ENCODE peak calls at places on chromosomes 6 and 20, in six cellular contexts. P, O, Z, Y, M and S are unnamed samples. For H3K4me1, the result is how much of the 10 kb centered on the place peaks cover.

GRCh38 chr6:107292570-107293285 is 166.6 kb downstream of the PDSS2 start:
- DNase-seq in P (no peak), O (no peak), Z (no peak), Y (no peak), M (no peak), S (no peak)

GRCh38 chr20:4810446-4811019 is 88.8 kb downstream of the PRND start:
- DNase-seq in P (no peak), O (no peak), Z (no peak), Y (no peak), M (no peak), S (no peak)

GRCh38 chr20:47506850-47507249 is 5.2 kb downstream of the NCOA3 start:
- DNase-seq in P (no peak), O (no peak), Z (no peak), Y (no peak), M (no peak), S (no peak)

GRCh38 chr20:61816606-61817005 is 249.1 kb downstream of the TAF4 start:
- DNase-seq in P (no peak), O (no peak), Z (no peak), Y (no peak), M (no peak), S (no peak)

GRCh38 chr6:150478651-150479498 is 110.1 kb downstream of the IYD start:
- DNase-seq in P (no peak), O (no peak), Z (no peak), Y (no peak), M (no peak), S (no peak)

GRCh38 chr6:20211941-20212391 is 303 bp downstream of the MBOAT1 start:
- DNase-seq in P (no peak), O (no peak), Z (peak), Y (peak), M (peak), S (peak)

GRCh38 chr6:2935566-2936291 is 32.6 kb upstream of the SERPINB9 start:
- DNase-seq in P (no peak), O (no peak), Z (peak), Y (peak), M (no peak), S (peak)

GRCh38 chr6:112338310-112338709 is 8.8 kb upstream of the RFPL4B start:
- DNase-seq in P (no peak), O (no peak), Z (no peak), Y (no peak), M (no peak), S (no peak)

GRCh38 chr6:117266267-117266797 is 974 bp downstream of the VGLL2 start:
- DNase-seq in P (no peak), O (no peak), Z (no peak), Y (no peak), M (no peak), S (no peak)

GRCh38 chr6:156087487-156087886 is 631.8 kb upstream of the NOX3 start:
- DNase-seq in P (no peak), O (no peak), Z (no peak), Y (no peak), M (no peak), S (no peak)

GRCh38 chr20:63940472-63941266 is 15.5 kb downstream of the UCKL1 start:
- DNase-seq in P (no peak), O (no peak), Z (no peak), Y (no peak), M (no peak), S (no peak)

GRCh38 chr20:6566821-6567220 is 200.7 kb upstream of the BMP2 start:
- DNase-seq in P (peak), O (peak), Z (no peak), Y (no peak), M (no peak), S (no peak)
- TF ChIP-seq CTCF in P (no peak), O (no peak), Z (no peak), Y (no peak), M (no peak), S (no peak)

GRCh38 chr20:48686238-48687096 is 141.3 kb downstream of the PREX1 start:
- DNase-seq in P (peak), O (no peak), Z (no peak), Y (peak), M (peak), S (no peak)

GRCh38 chr20:48683467-48684175 is 144.2 kb downstream of the PREX1 start:
- DNase-seq in P (no peak), O (no peak), Z (no peak), Y (no peak), M (no peak), S (no peak)

GRCh38 chr20:48687097-48687800 is 140.6 kb downstream of the PREX1 start:
- DNase-seq in P (no peak), O (no peak), Z (no peak), Y (no peak), M (no peak), S (no peak)

GRCh38 chr20:48684501-48685041 is 143.2 kb downstream of the PREX1 start:
- DNase-seq in P (no peak), O (no peak), Z (no peak), Y (peak), M (peak), S (no peak)

DNA sequence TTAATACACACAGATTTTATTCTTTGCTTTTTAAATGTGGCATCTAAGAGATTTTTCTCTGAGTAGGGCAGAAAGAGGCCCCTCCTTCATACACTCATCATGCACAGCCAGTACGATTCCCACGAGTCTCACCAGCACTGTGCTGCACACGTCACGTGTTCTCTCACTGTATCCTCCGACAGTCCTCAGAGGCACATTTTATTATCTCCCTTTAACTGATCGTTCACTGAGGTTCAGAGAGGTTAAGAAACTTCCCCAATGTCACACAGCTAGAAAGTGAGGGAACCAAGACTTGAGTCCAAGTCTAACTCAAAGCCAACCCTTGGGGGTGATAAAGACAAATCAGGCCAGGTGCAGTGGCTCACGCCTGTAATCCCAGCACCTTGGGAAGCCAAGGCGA is 142.5 kb downstream of the PREX1 start:
- DNase-seq in P (no peak), O (no peak), Z (no peak), Y (no peak), M (no peak), S (no peak)
- H3K4me1 ChIP-seq in P (under half), O (under half), Z (under half), Y (under half), M (under half), S (under half)

DNA sequence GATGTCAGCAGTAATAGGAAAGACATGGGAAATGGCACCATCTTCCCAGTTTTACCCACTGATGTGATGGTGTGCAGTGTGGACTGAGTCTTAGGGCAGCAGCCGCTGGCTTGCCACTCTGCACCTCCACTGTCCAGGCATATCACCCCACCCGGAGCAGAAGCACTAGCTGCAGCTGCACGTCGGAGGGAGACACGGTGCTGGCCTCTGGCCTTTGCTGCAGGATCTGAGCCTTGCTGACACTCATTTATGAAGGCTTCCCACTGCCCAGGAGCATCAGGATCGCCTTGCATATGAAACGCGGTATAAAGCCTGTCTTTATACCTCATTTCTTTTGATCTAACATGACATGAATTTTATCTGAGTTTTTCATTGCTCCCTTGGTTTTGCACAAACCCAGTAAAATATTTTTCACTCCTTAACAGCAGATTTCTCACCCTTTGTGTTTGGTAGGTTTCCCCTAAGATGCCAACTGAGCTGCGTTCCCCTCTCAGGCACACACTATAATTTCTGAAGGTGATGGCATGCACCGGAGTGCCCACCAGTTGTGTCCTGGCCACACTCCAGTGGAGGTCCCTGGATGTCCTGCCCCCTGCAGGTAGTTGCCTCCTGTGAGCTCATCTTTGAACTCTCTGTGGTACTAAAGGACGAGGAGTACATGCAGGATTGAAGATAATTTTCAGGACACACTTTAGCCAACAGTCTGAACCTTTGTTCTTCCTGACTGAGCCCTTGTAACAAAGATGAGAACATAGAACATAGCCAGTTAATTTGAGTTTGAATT is 8.9 kb upstream of the EXOC2 start:
- DNase-seq in P (no peak), O (no peak), Z (no peak), Y (no peak), M (no peak), S (no peak)
- TF ChIP-seq CTCF in P (peak), O (no peak), Z (peak), Y (no peak), M (no peak), S (peak)

GRCh38 chr20:57398901-57399535 is 7.8 kb downstream of the RBM38 start:
- DNase-seq in P (no peak), O (no peak), Z (no peak), Y (no peak), M (no peak), S (no peak)
- H3K4me1 ChIP-seq in P (under half), O (under half), Z (under half), Y (under half), M (under half), S (under half)

GRCh38 chr6:168636147-168636982 is 195.4 kb downstream of the SMOC2 start:
- DNase-seq in P (no peak), O (no peak), Z (no peak), Y (no peak), M (no peak), S (no peak)
- TF ChIP-seq CTCF in P (no peak), O (no peak), Z (peak), Y (no peak), M (no peak), S (no peak)

GRCh38 chr20:327041-327945 is 1.9 kb downstream of the SOX12 start:
- DNase-seq in P (peak), O (peak), Z (peak), Y (peak), M (peak), S (peak)

GRCh38 chr20:329325-329695 is 4.0 kb downstream of the SOX12 start:
- DNase-seq in P (no peak), O (no peak), Z (no peak), Y (no peak), M (no peak), S (no peak)

GRCh38 chr20:326645-327031 is 1.3 kb downstream of the SOX12 start:
- DNase-seq in P (peak), O (no peak), Z (no peak), Y (no peak), M (no peak), S (peak)

GRCh38 chr20:328596-329324 is 3.4 kb downstream of the SOX12 start:
- DNase-seq in P (no peak), O (no peak), Z (no peak), Y (no peak), M (no peak), S (no peak)

GRCh38 chr20:327946-328563 is 2.7 kb downstream of the SOX12 start:
- DNase-seq in P (peak), O (peak), Z (no peak), Y (no peak), M (no peak), S (no peak)
- H3K4me1 ChIP-seq in P (under half), O (under half), Z (under half), Y (under half), M (under half), S (under half)